ENCODE peak calls at places on chromosome 4, in four cellular contexts. K, U, Y and P are unnamed samples. For H3K4me1, the result is how much of the 10 kb centered on the place peaks cover.

GRCh38 chr4:4763815-4764202 is 95.7 kb upstream of the MSX1 start:
- DNase-seq in K (no peak), Y (peak), U (no peak), P (no peak)

GRCh38 chr4:134320048-134320447 is 118.5 kb upstream of the PABPC4L start:
- DNase-seq in U (no peak), Y (no peak), K (no peak), P (no peak)

GRCh38 chr4:173538148-173538902 is 8.3 kb upstream of the HAND2 start:
- DNase-seq in U (no peak), Y (no peak), K (no peak), P (no peak)

GRCh38 chr4:23999714-24000113 is 109.9 kb upstream of the PPARGC1A start:
- DNase-seq in K (no peak), U (no peak), Y (no peak), P (no peak)

GRCh38 chr4:54067163-54067562 is 2.8 kb upstream of the CHIC2 start:
- DNase-seq in U (peak), Y (peak), K (no peak), P (peak)

GRCh38 chr4:152591361-152591760 is 55.5 kb upstream of the FBXW7 start:
- DNase-seq in K (peak), U (peak), Y (no peak), P (peak)

GRCh38 chr4:105808459-105809041 is 86.7 kb upstream of the NPNT start:
- DNase-seq in Y (peak), K (no peak), U (peak), P (no peak)

GRCh38 chr4:64584981-64585557 is 175.8 kb upstream of the TECRL start:
- DNase-seq in K (no peak), U (peak), Y (peak), P (peak)

GRCh38 chr4:99490286-99490685 is 20.5 kb upstream of the C4orf17 start:
- DNase-seq in Y (no peak), U (no peak), K (no peak), P (no peak)

DNA sequence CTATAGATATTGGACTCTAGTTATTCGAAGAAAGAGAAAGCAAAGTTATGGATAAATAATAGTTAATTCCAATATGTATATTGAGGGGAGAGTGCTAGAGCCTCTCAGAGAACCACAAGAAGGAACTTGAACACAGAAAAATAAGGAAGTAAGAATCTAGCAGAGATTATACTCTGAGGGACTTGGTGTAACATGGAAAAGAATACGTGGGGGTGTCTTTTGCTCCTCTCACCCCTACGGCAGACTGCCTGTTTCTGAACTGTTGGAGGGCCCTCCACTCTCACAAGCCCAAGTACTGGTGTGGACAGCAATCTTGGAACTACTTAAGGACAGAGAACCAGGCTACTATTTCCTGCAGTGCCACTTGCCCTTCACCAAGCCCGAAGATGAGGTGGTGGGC is 1174.4 kb upstream of the PCDH10 start:
- DNase-seq in U (no peak), K (no peak), Y (no peak), P (no peak)
- H3K4me3 ChIP-seq in U (no peak), K (peak), Y (no peak), P (peak)

GRCh38 chr4:8431553-8431952 is 9.0 kb downstream of the ACOX3 start:
- DNase-seq in K (no peak), U (no peak), Y (no peak), P (no peak)

GRCh38 chr4:8427262-8427661 is 13.3 kb downstream of the ACOX3 start:
- DNase-seq in U (no peak), K (no peak), Y (no peak), P (no peak)

GRCh38 chr4:8427761-8428287 is 12.7 kb downstream of the ACOX3 start:
- DNase-seq in K (no peak), U (peak), Y (no peak), P (peak)

GRCh38 chr4:8433181-8433580 is 7.3 kb downstream of the ACOX3 start:
- DNase-seq in K (no peak), Y (no peak), U (no peak), P (no peak)

DNA sequence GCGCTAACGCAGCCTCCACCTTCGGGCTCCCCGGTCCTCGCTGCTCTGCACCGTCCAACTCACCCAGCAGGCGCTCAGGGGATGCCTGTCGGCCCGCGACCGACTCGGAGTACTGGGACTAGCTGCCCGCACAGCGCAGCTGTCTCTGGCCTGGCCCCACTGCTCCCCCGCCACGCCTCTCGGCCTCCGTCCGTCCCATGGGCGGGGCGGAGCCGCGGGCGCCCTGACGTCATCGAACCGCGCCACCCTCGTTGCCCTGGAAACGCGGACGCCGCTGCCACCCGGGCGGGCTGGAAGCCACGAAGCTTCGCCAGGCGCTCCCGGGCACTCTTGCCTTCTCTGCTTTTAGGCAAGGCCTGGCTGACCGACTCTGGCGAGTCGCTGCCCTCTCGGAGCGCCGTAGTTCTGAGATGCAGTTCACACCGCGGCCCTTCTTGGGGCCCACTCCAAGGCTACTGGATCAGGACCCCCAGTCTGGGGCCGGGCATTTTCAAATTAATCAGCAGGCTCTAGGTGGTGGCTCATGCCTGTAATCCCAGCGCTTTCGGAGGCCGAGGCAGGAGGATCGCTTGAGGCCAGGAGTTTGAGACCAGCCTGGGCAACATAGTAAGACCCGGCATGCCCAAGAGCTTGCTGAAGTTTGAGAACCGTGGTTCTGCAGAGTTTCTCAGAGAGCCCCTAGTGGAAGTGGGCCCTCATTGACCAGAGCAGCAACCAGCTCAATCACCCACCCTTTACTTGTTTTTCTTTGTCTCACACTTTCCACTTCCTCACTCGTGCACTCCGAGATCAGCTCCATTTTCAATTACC is 12.0 kb downstream of the ACOX3 start:
- DNase-seq in U (peak), Y (peak), K (peak), P (peak)
- H3K27ac ChIP-seq in U (peak), Y (no peak), K (peak), P (peak)

GRCh38 chr4:184389978-184390518 is 84.3 kb downstream of the IRF2 start:
- DNase-seq in U (no peak), Y (no peak), K (no peak), P (no peak)
- H3K4me1 ChIP-seq in U (under half), Y (under half), K (under half), P (under half)

GRCh38 chr4:112282860-112283667 is 2.6 kb downstream of the TIFA start:
- DNase-seq in Y (no peak), K (no peak), U (no peak), P (peak)
- H3K4me3 ChIP-seq in Y (no peak), K (no peak), U (no peak), P (no peak)